ENCODE peak calls at places on chromosomes 6 and 20, in ten cellular contexts. Q, E, J, F, V, W, P, S, I and X are unnamed samples.

GRCh38 chr20:12414446-12415274 is 497.0 kb downstream of the BTBD3 start:
- DNase-seq in S (no peak), V (no peak), Q (peak; percentile 19), E (no peak), I (no peak), F (no peak), P (no peak), W (peak; percentile 1), J (no peak), X (no peak)

GRCh38 chr20:38536310-38536709 is 44.7 kb upstream of the ADIG start:
- DNase-seq in I (no peak), F (no peak), S (no peak), P (no peak), V (no peak), Q (no peak), E (no peak), J (no peak), W (peak; percentile 33), X (no peak)

GRCh38 chr20:50613438-50614169 is 77.7 kb downstream of the RIPOR3 start:
- DNase-seq in J (no peak), S (no peak), E (no peak), P (no peak), W (no peak), Q (no peak), V (no peak), I (no peak), F (no peak), X (no peak)

GRCh38 chr6:102853249-102853955 is 1459.9 kb downstream of the GRIK2 start:
- DNase-seq in F (no peak), Q (no peak), E (no peak), W (no peak), P (no peak), I (no peak), J (no peak), V (no peak), S (peak; percentile 8), X (no peak)

GRCh38 chr6:41546866-41547798 is 951 bp downstream of the FOXP4 start:
- DNase-seq in F (peak; percentile 26), Q (peak; percentile 77), I (no peak), V (peak; percentile 86), J (peak; percentile 53), S (peak; percentile 77), W (peak; percentile 72), P (peak; percentile 49), E (peak; percentile 48), X (no peak)

GRCh38 chr6:39889229-39889628 is 45.0 kb downstream of the MOCS1 start:
- DNase-seq in P (no peak), Q (no peak), I (no peak), E (no peak), F (no peak), S (no peak), W (no peak), J (no peak), V (no peak), X (no peak)

GRCh38 chr20:33709905-33710541 is 10.1 kb downstream of the PXMP4 start:
- DNase-seq in S (no peak), Q (no peak), F (no peak), P (no peak), E (no peak), I (no peak), V (no peak), W (no peak), J (peak; percentile 38), X (no peak)

GRCh38 chr6:170076466-170077165 is 214.3 kb downstream of the DLL1 start:
- DNase-seq in J (no peak), F (no peak), Q (no peak), I (no peak), V (no peak), W (no peak), S (no peak), P (no peak), E (no peak), X (no peak)

GRCh38 chr20:63275825-63276224 is 3.2 kb downstream of the ARFGAP1 start:
- DNase-seq in V (no peak), P (no peak), E (no peak), I (no peak), J (no peak), S (no peak), F (no peak), Q (no peak), W (no peak), X (no peak)

GRCh38 chr20:63278661-63279060 is 6.0 kb downstream of the ARFGAP1 start:
- DNase-seq in Q (no peak), S (no peak), F (no peak), V (peak; percentile 43), P (no peak), W (no peak), I (no peak), E (no peak), J (no peak), X (no peak)

GRCh38 chr20:63279931-63280330 is 7.3 kb downstream of the ARFGAP1 start:
- DNase-seq in P (peak; percentile 4), I (no peak), S (no peak), F (no peak), W (no peak), E (no peak), J (no peak), V (peak; percentile 13), Q (no peak), X (no peak)

GRCh38 chr20:63276956-63277355 is 4.3 kb downstream of the ARFGAP1 start:
- DNase-seq in W (no peak), V (peak; percentile 62), J (no peak), S (no peak), F (no peak), I (no peak), E (no peak), Q (no peak), P (no peak), X (no peak)

GRCh38 chr20:63277466-63278272 is 5.1 kb downstream of the ARFGAP1 start:
- DNase-seq in J (no peak), E (no peak), V (peak; percentile 57), W (no peak), P (no peak), F (no peak), S (no peak), Q (no peak), I (no peak), X (no peak)
- H3K36me3 ChIP-seq in J (peaks cover 6% of the 10 kb centered on the region), E (peaks cover 76% of the 10 kb centered on the region), V (no peaks in the 10 kb centered on the region), W (peaks cover 63% of the 10 kb centered on the region), P (peaks cover 72% of the 10 kb centered on the region), F (peaks cover 33% of the 10 kb centered on the region), S (no peaks in the 10 kb centered on the region), Q (peaks cover 20% of the 10 kb centered on the region), I (peaks cover 7% of the 10 kb centered on the region), X (peaks cover 62% of the 10 kb centered on the region)

DNA sequence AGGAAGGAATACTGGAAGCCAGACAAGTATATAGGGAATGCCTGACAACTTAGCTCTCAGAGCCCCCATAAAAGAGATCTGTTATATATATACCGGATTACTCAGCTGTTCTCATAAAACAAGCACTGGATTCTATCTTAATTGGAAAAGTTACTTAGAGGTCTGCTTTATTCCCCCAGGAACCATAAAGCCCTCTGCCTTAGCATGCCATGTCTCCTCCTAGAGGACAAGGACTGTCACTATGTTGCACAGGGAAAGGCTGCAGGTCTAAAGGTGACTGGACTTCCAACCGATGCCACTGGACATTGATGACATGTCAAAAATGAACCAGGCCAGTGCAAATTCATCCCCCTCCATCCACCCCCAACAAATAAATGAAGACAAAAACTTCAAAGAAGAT is 6.4 kb downstream of the EXOC2 start:
- DNase-seq in F (no peak), Q (peak; percentile 8), W (no peak), V (no peak), J (no peak), E (no peak), S (peak; percentile 34), P (no peak), I (no peak), X (no peak)
- H3K4me1 ChIP-seq in F (peaks cover 36% of the 10 kb centered on the region), Q (peaks cover 8% of the 10 kb centered on the region), W (peaks cover 13% of the 10 kb centered on the region), V (peaks cover 4% of the 10 kb centered on the region), J (peaks cover under 1% of the 10 kb centered on the region), E (peaks cover 11% of the 10 kb centered on the region), S (peaks cover 24% of the 10 kb centered on the region), P (peaks cover 25% of the 10 kb centered on the region), I (peaks cover 29% of the 10 kb centered on the region), X (peaks cover 8% of the 10 kb centered on the region)

GRCh38 chr6:46674410-46674809 is 13.3 kb upstream of the TDRD6 start:
- DNase-seq in S (no peak), E (no peak), W (no peak), Q (no peak), J (no peak), V (no peak), F (no peak), I (no peak), P (no peak), X (no peak)

GRCh38 chr6:46677314-46677654 is 10.4 kb upstream of the TDRD6 start:
- DNase-seq in Q (peak; percentile 50), V (no peak), F (no peak), I (no peak), E (no peak), P (no peak), S (peak; percentile 45), W (no peak), J (no peak), X (no peak)

DNA sequence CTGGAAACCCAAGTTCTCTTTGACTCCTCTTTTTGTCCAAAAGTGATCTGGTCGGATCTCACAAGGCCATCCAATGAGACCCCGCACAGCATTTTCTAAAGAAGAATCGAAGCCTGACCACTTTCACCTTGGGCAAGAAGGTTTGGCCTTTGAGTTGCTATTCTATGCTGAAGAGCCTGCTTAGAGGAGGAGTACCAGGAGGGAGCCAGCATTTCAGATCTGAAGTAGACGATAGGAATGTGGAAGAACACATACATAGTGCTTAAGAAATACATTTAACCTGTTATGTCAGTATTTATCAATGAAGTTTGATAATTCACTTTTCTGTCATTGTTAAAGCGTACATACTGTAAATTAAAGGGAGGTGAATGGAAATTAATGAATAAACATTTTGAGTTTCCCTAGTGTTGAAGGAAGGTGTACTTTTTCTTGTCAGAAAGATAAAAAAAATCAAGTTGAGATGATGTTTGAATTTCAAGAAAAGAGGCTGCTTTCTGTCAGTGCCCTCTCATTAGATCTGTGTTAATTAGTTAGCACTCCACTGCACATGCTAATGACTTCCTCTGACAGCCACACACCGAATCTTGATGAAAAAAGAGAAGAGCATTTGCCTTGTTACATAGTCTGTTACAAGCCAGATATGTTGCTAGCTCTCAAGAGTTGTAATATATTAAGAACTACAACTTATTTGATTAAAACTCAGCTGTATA is 10.9 kb upstream of the TDRD6 start:
- DNase-seq in S (no peak), Q (peak; percentile 10), E (no peak), I (no peak), J (no peak), W (no peak), V (no peak), F (no peak), P (no peak), X (no peak)
- H3K36me3 ChIP-seq in S (no peaks in the 10 kb centered on the region), Q (no peaks in the 10 kb centered on the region), E (peaks cover 30% of the 10 kb centered on the region), I (no peaks in the 10 kb centered on the region), J (no peaks in the 10 kb centered on the region), W (peaks cover 10% of the 10 kb centered on the region), V (no peaks in the 10 kb centered on the region), F (no peaks in the 10 kb centered on the region), P (peaks cover 55% of the 10 kb centered on the region), X (no peaks in the 10 kb centered on the region)

GRCh38 chr6:7101290-7101689 is 6.5 kb upstream of the RREB1 start:
- DNase-seq in P (no peak), F (no peak), W (no peak), Q (no peak), E (no peak), S (no peak), I (no peak), V (peak; percentile 46), J (no peak), X (no peak)

GRCh38 chr6:7100072-7100750 is 7.5 kb upstream of the RREB1 start:
- DNase-seq in P (no peak), W (no peak), Q (no peak), E (no peak), S (no peak), I (no peak), V (no peak), F (no peak), J (no peak), X (no peak)

GRCh38 chr6:7104752-7105151 is 3.0 kb upstream of the RREB1 start:
- DNase-seq in W (no peak), I (no peak), Q (no peak), P (no peak), V (no peak), S (no peak), F (no peak), E (no peak), J (no peak), X (no peak)

GRCh38 chr6:7100751-7101078 is 7.0 kb upstream of the RREB1 start:
- DNase-seq in W (no peak), S (no peak), J (no peak), E (no peak), I (no peak), V (no peak), P (no peak), F (no peak), Q (no peak), X (no peak)

GRCh38 chr6:7098974-7099373 is 8.8 kb upstream of the RREB1 start:
- DNase-seq in S (no peak), P (no peak), I (no peak), Q (no peak), F (no peak), V (no peak), E (no peak), J (no peak), W (no peak), X (no peak)
- H3K4me1 ChIP-seq in S (no peaks in the 10 kb centered on the region), P (no peaks in the 10 kb centered on the region), I (no peaks in the 10 kb centered on the region), Q (no peaks in the 10 kb centered on the region), F (no peaks in the 10 kb centered on the region), V (no peaks in the 10 kb centered on the region), E (no peaks in the 10 kb centered on the region), J (no peaks in the 10 kb centered on the region), W (no peaks in the 10 kb centered on the region), X (no peaks in the 10 kb centered on the region)